ENCODE peak calls at places on chromosomes 7 and 10, in nine cellular contexts. One of them, this sample, is unnamed.

GRCh38 chr10:29329420-29329819 is 40.5 kb downstream of the LYZL1 start:
- DNase-seq in activated naive CD8-positive, alpha-beta T cell treated with anti-CD3 and anti-CD28 coated beads for 36 hours: no peak
- DNase-seq in AG04450: no peak
- DNase-seq in endothelial cell: no peak
- DNase-seq in renal cortical epithelial cell: peak
- DNase-seq in stimulated activated CD4-positive, alpha-beta T cell treated with anti-CD3 and anti-CD28 coated beads, Interleukin-12 subunit alpha, Interleukin-12 subunit beta, amount 100 ng/mL, for 4 hours: no peak
- DNase-seq in GM12891: no peak
- DNase-seq in left lobe of liver: peak
- DNase-seq in NCI-H1694: no peak
- DNase-seq in this sample: no peak

GRCh38 chr10:109178576-109178975 is 744.7 kb downstream of the XPNPEP1 start:
- DNase-seq in activated naive CD8-positive, alpha-beta T cell treated with anti-CD3 and anti-CD28 coated beads for 36 hours: no peak
- DNase-seq in AG04450: no peak
- DNase-seq in endothelial cell: no peak
- DNase-seq in renal cortical epithelial cell: no peak
- DNase-seq in stimulated activated CD4-positive, alpha-beta T cell treated with anti-CD3 and anti-CD28 coated beads, Interleukin-12 subunit alpha, Interleukin-12 subunit beta, amount 100 ng/mL, for 4 hours: no peak
- DNase-seq in GM12891: no peak
- DNase-seq in left lobe of liver: no peak
- DNase-seq in NCI-H1694: no peak
- DNase-seq in this sample: no peak

GRCh38 chr10:11017575-11018425 is at the start of gene CELF2:
- DNase-seq in activated naive CD8-positive, alpha-beta T cell treated with anti-CD3 and anti-CD28 coated beads for 36 hours: peak
- DNase-seq in AG04450: no peak
- DNase-seq in endothelial cell: peak
- DNase-seq in renal cortical epithelial cell: no peak
- DNase-seq in stimulated activated CD4-positive, alpha-beta T cell treated with anti-CD3 and anti-CD28 coated beads, Interleukin-12 subunit alpha, Interleukin-12 subunit beta, amount 100 ng/mL, for 4 hours: peak
- DNase-seq in GM12891: peak
- DNase-seq in left lobe of liver: no peak
- DNase-seq in NCI-H1694: no peak
- DNase-seq in this sample: no peak

GRCh38 chr7:28759373-28760013 is 198.6 kb downstream of the TRIL start:
- DNase-seq in activated naive CD8-positive, alpha-beta T cell treated with anti-CD3 and anti-CD28 coated beads for 36 hours: no peak
- DNase-seq in AG04450: no peak
- DNase-seq in endothelial cell: no peak
- DNase-seq in renal cortical epithelial cell: peak
- DNase-seq in stimulated activated CD4-positive, alpha-beta T cell treated with anti-CD3 and anti-CD28 coated beads, Interleukin-12 subunit alpha, Interleukin-12 subunit beta, amount 100 ng/mL, for 4 hours: no peak
- DNase-seq in GM12891: no peak
- DNase-seq in left lobe of liver: no peak
- DNase-seq in NCI-H1694: peak
- DNase-seq in this sample: no peak

GRCh38 chr10:119776536-119776935 is 50.7 kb downstream of the INPP5F start:
- DNase-seq in activated naive CD8-positive, alpha-beta T cell treated with anti-CD3 and anti-CD28 coated beads for 36 hours: no peak
- DNase-seq in AG04450: no peak
- DNase-seq in endothelial cell: no peak
- DNase-seq in renal cortical epithelial cell: no peak
- DNase-seq in stimulated activated CD4-positive, alpha-beta T cell treated with anti-CD3 and anti-CD28 coated beads, Interleukin-12 subunit alpha, Interleukin-12 subunit beta, amount 100 ng/mL, for 4 hours: no peak
- DNase-seq in GM12891: no peak
- DNase-seq in left lobe of liver: no peak
- DNase-seq in NCI-H1694: no peak
- DNase-seq in this sample: no peak

GRCh38 chr10:67079126-67079525 is 153.3 kb downstream of the LRRTM3 start:
- DNase-seq in activated naive CD8-positive, alpha-beta T cell treated with anti-CD3 and anti-CD28 coated beads for 36 hours: no peak
- DNase-seq in AG04450: no peak
- DNase-seq in endothelial cell: no peak
- DNase-seq in renal cortical epithelial cell: no peak
- DNase-seq in stimulated activated CD4-positive, alpha-beta T cell treated with anti-CD3 and anti-CD28 coated beads, Interleukin-12 subunit alpha, Interleukin-12 subunit beta, amount 100 ng/mL, for 4 hours: no peak
- DNase-seq in GM12891: no peak
- DNase-seq in left lobe of liver: no peak
- DNase-seq in NCI-H1694: no peak
- DNase-seq in this sample: no peak

GRCh38 chr7:4825081-4825480 is 36.7 kb downstream of the PAPOLB start:
- DNase-seq in activated naive CD8-positive, alpha-beta T cell treated with anti-CD3 and anti-CD28 coated beads for 36 hours: no peak
- DNase-seq in AG04450: no peak
- DNase-seq in endothelial cell: no peak
- DNase-seq in renal cortical epithelial cell: no peak
- DNase-seq in stimulated activated CD4-positive, alpha-beta T cell treated with anti-CD3 and anti-CD28 coated beads, Interleukin-12 subunit alpha, Interleukin-12 subunit beta, amount 100 ng/mL, for 4 hours: no peak
- DNase-seq in GM12891: no peak
- DNase-seq in left lobe of liver: no peak
- DNase-seq in NCI-H1694: no peak
- DNase-seq in this sample: no peak

GRCh38 chr7:158373761-158374545 is 213.7 kb downstream of the PTPRN2 start:
- DNase-seq in activated naive CD8-positive, alpha-beta T cell treated with anti-CD3 and anti-CD28 coated beads for 36 hours: no peak
- DNase-seq in AG04450: no peak
- DNase-seq in endothelial cell: no peak
- DNase-seq in renal cortical epithelial cell: no peak
- DNase-seq in stimulated activated CD4-positive, alpha-beta T cell treated with anti-CD3 and anti-CD28 coated beads, Interleukin-12 subunit alpha, Interleukin-12 subunit beta, amount 100 ng/mL, for 4 hours: no peak
- DNase-seq in GM12891: no peak
- DNase-seq in left lobe of liver: no peak
- DNase-seq in NCI-H1694: no peak
- DNase-seq in this sample: no peak

GRCh38 chr10:50386992-50387735 is 135.8 kb upstream of the ASAH2 start:
- DNase-seq in activated naive CD8-positive, alpha-beta T cell treated with anti-CD3 and anti-CD28 coated beads for 36 hours: no peak
- DNase-seq in AG04450: no peak
- DNase-seq in endothelial cell: no peak
- DNase-seq in renal cortical epithelial cell: no peak
- DNase-seq in stimulated activated CD4-positive, alpha-beta T cell treated with anti-CD3 and anti-CD28 coated beads, Interleukin-12 subunit alpha, Interleukin-12 subunit beta, amount 100 ng/mL, for 4 hours: no peak
- DNase-seq in GM12891: no peak
- DNase-seq in left lobe of liver: no peak
- DNase-seq in NCI-H1694: no peak
- DNase-seq in this sample: no peak

GRCh38 chr7:44555350-44555749 is 14.2 kb upstream of the NPC1L1 start:
- DNase-seq in activated naive CD8-positive, alpha-beta T cell treated with anti-CD3 and anti-CD28 coated beads for 36 hours: no peak
- DNase-seq in AG04450: no peak
- DNase-seq in endothelial cell: no peak
- DNase-seq in renal cortical epithelial cell: no peak
- DNase-seq in stimulated activated CD4-positive, alpha-beta T cell treated with anti-CD3 and anti-CD28 coated beads, Interleukin-12 subunit alpha, Interleukin-12 subunit beta, amount 100 ng/mL, for 4 hours: no peak
- DNase-seq in GM12891: no peak
- DNase-seq in left lobe of liver: no peak
- DNase-seq in NCI-H1694: no peak
- DNase-seq in this sample: no peak

GRCh38 chr7:98091061-98091460 is 15.6 kb upstream of the LMTK2 start:
- DNase-seq in activated naive CD8-positive, alpha-beta T cell treated with anti-CD3 and anti-CD28 coated beads for 36 hours: no peak
- DNase-seq in AG04450: no peak
- DNase-seq in endothelial cell: no peak
- DNase-seq in renal cortical epithelial cell: no peak
- DNase-seq in stimulated activated CD4-positive, alpha-beta T cell treated with anti-CD3 and anti-CD28 coated beads, Interleukin-12 subunit alpha, Interleukin-12 subunit beta, amount 100 ng/mL, for 4 hours: no peak
- DNase-seq in GM12891: no peak
- DNase-seq in left lobe of liver: no peak
- DNase-seq in NCI-H1694: no peak
- DNase-seq in this sample: no peak

GRCh38 chr10:21904930-21905329 is 98.6 kb downstream of the DNAJC1 start:
- DNase-seq in activated naive CD8-positive, alpha-beta T cell treated with anti-CD3 and anti-CD28 coated beads for 36 hours: no peak
- DNase-seq in AG04450: no peak
- DNase-seq in endothelial cell: no peak
- DNase-seq in renal cortical epithelial cell: no peak
- DNase-seq in stimulated activated CD4-positive, alpha-beta T cell treated with anti-CD3 and anti-CD28 coated beads, Interleukin-12 subunit alpha, Interleukin-12 subunit beta, amount 100 ng/mL, for 4 hours: no peak
- DNase-seq in GM12891: no peak
- DNase-seq in left lobe of liver: no peak
- DNase-seq in NCI-H1694: no peak
- DNase-seq in this sample: no peak

GRCh38 chr7:157615101-157615817 is 278.5 kb downstream of the DNAJB6 start:
- DNase-seq in activated naive CD8-positive, alpha-beta T cell treated with anti-CD3 and anti-CD28 coated beads for 36 hours: no peak
- DNase-seq in AG04450: no peak
- DNase-seq in endothelial cell: no peak
- DNase-seq in renal cortical epithelial cell: no peak
- DNase-seq in stimulated activated CD4-positive, alpha-beta T cell treated with anti-CD3 and anti-CD28 coated beads, Interleukin-12 subunit alpha, Interleukin-12 subunit beta, amount 100 ng/mL, for 4 hours: no peak
- DNase-seq in GM12891: no peak
- DNase-seq in left lobe of liver: no peak
- DNase-seq in NCI-H1694: peak
- DNase-seq in this sample: no peak

GRCh38 chr10:58518775-58519174 is 6.1 kb downstream of the BICC1 start:
- DNase-seq in activated naive CD8-positive, alpha-beta T cell treated with anti-CD3 and anti-CD28 coated beads for 36 hours: no peak
- DNase-seq in AG04450: no peak
- DNase-seq in endothelial cell: no peak
- DNase-seq in renal cortical epithelial cell: peak
- DNase-seq in stimulated activated CD4-positive, alpha-beta T cell treated with anti-CD3 and anti-CD28 coated beads, Interleukin-12 subunit alpha, Interleukin-12 subunit beta, amount 100 ng/mL, for 4 hours: no peak
- DNase-seq in GM12891: no peak
- DNase-seq in left lobe of liver: no peak
- DNase-seq in NCI-H1694: no peak
- DNase-seq in this sample: no peak

GRCh38 chr10:93894516-93895378 is 969 bp downstream of the SLC35G1 start:
- DNase-seq in activated naive CD8-positive, alpha-beta T cell treated with anti-CD3 and anti-CD28 coated beads for 36 hours: no peak
- DNase-seq in AG04450: no peak
- DNase-seq in endothelial cell: peak
- DNase-seq in renal cortical epithelial cell: no peak
- DNase-seq in stimulated activated CD4-positive, alpha-beta T cell treated with anti-CD3 and anti-CD28 coated beads, Interleukin-12 subunit alpha, Interleukin-12 subunit beta, amount 100 ng/mL, for 4 hours: no peak
- DNase-seq in GM12891: no peak
- DNase-seq in left lobe of liver: no peak
- DNase-seq in NCI-H1694: no peak
- DNase-seq in this sample: no peak

GRCh38 chr10:87659571-87660483 is at the start of gene PAPSS2:
- DNase-seq in activated naive CD8-positive, alpha-beta T cell treated with anti-CD3 and anti-CD28 coated beads for 36 hours: peak
- DNase-seq in AG04450: no peak
- DNase-seq in endothelial cell: peak
- DNase-seq in renal cortical epithelial cell: no peak
- DNase-seq in stimulated activated CD4-positive, alpha-beta T cell treated with anti-CD3 and anti-CD28 coated beads, Interleukin-12 subunit alpha, Interleukin-12 subunit beta, amount 100 ng/mL, for 4 hours: peak
- DNase-seq in GM12891: peak
- DNase-seq in left lobe of liver: peak
- DNase-seq in NCI-H1694: no peak
- DNase-seq in this sample: no peak

GRCh38 chr7:123367508-123368122 is 166.8 kb downstream of the IQUB start:
- DNase-seq in activated naive CD8-positive, alpha-beta T cell treated with anti-CD3 and anti-CD28 coated beads for 36 hours: no peak
- DNase-seq in AG04450: no peak
- DNase-seq in endothelial cell: peak
- DNase-seq in renal cortical epithelial cell: peak
- DNase-seq in stimulated activated CD4-positive, alpha-beta T cell treated with anti-CD3 and anti-CD28 coated beads, Interleukin-12 subunit alpha, Interleukin-12 subunit beta, amount 100 ng/mL, for 4 hours: no peak
- DNase-seq in GM12891: peak
- DNase-seq in left lobe of liver: no peak
- DNase-seq in NCI-H1694: no peak
- DNase-seq in this sample: no peak

GRCh38 chr10:44395396-44395795 is 10.5 kb upstream of the CXCL12 start:
- DNase-seq in activated naive CD8-positive, alpha-beta T cell treated with anti-CD3 and anti-CD28 coated beads for 36 hours: no peak
- DNase-seq in AG04450: no peak
- DNase-seq in endothelial cell: no peak
- DNase-seq in renal cortical epithelial cell: no peak
- DNase-seq in stimulated activated CD4-positive, alpha-beta T cell treated with anti-CD3 and anti-CD28 coated beads, Interleukin-12 subunit alpha, Interleukin-12 subunit beta, amount 100 ng/mL, for 4 hours: no peak
- DNase-seq in GM12891: no peak
- DNase-seq in left lobe of liver: no peak
- DNase-seq in NCI-H1694: no peak
- DNase-seq in this sample: no peak

GRCh38 chr10:88129013-88129412 is 265.6 kb downstream of the PTEN start:
- DNase-seq in activated naive CD8-positive, alpha-beta T cell treated with anti-CD3 and anti-CD28 coated beads for 36 hours: no peak
- DNase-seq in AG04450: no peak
- DNase-seq in endothelial cell: no peak
- DNase-seq in renal cortical epithelial cell: no peak
- DNase-seq in stimulated activated CD4-positive, alpha-beta T cell treated with anti-CD3 and anti-CD28 coated beads, Interleukin-12 subunit alpha, Interleukin-12 subunit beta, amount 100 ng/mL, for 4 hours: no peak
- DNase-seq in GM12891: no peak
- DNase-seq in left lobe of liver: no peak
- DNase-seq in NCI-H1694: no peak
- DNase-seq in this sample: no peak

GRCh38 chr7:80603940-80604339 is 34.5 kb upstream of the CD36 start:
- DNase-seq in activated naive CD8-positive, alpha-beta T cell treated with anti-CD3 and anti-CD28 coated beads for 36 hours: no peak
- DNase-seq in AG04450: no peak
- DNase-seq in endothelial cell: no peak
- DNase-seq in renal cortical epithelial cell: no peak
- DNase-seq in stimulated activated CD4-positive, alpha-beta T cell treated with anti-CD3 and anti-CD28 coated beads, Interleukin-12 subunit alpha, Interleukin-12 subunit beta, amount 100 ng/mL, for 4 hours: no peak
- DNase-seq in GM12891: no peak
- DNase-seq in left lobe of liver: no peak
- DNase-seq in NCI-H1694: no peak
- DNase-seq in this sample: no peak

GRCh38 chr7:156055206-156055822 is 243.1 kb upstream of the SHH start:
- DNase-seq in activated naive CD8-positive, alpha-beta T cell treated with anti-CD3 and anti-CD28 coated beads for 36 hours: no peak
- DNase-seq in AG04450: no peak
- DNase-seq in endothelial cell: no peak
- DNase-seq in renal cortical epithelial cell: peak
- DNase-seq in stimulated activated CD4-positive, alpha-beta T cell treated with anti-CD3 and anti-CD28 coated beads, Interleukin-12 subunit alpha, Interleukin-12 subunit beta, amount 100 ng/mL, for 4 hours: no peak
- DNase-seq in GM12891: no peak
- DNase-seq in left lobe of liver: no peak
- DNase-seq in NCI-H1694: no peak
- DNase-seq in this sample: no peak

GRCh38 chr7:6546852-6547251 is 4.4 kb downstream of the GRID2IP start:
- DNase-seq in activated naive CD8-positive, alpha-beta T cell treated with anti-CD3 and anti-CD28 coated beads for 36 hours: no peak
- DNase-seq in AG04450: no peak
- DNase-seq in endothelial cell: no peak
- DNase-seq in renal cortical epithelial cell: no peak
- DNase-seq in stimulated activated CD4-positive, alpha-beta T cell treated with anti-CD3 and anti-CD28 coated beads, Interleukin-12 subunit alpha, Interleukin-12 subunit beta, amount 100 ng/mL, for 4 hours: no peak
- DNase-seq in GM12891: no peak
- DNase-seq in left lobe of liver: no peak
- DNase-seq in NCI-H1694: no peak
- DNase-seq in this sample: no peak

GRCh38 chr7:27940341-27940740 is 200.4 kb downstream of the TAX1BP1 start:
- DNase-seq in activated naive CD8-positive, alpha-beta T cell treated with anti-CD3 and anti-CD28 coated beads for 36 hours: no peak
- DNase-seq in AG04450: no peak
- DNase-seq in endothelial cell: no peak
- DNase-seq in renal cortical epithelial cell: no peak
- DNase-seq in stimulated activated CD4-positive, alpha-beta T cell treated with anti-CD3 and anti-CD28 coated beads, Interleukin-12 subunit alpha, Interleukin-12 subunit beta, amount 100 ng/mL, for 4 hours: no peak
- DNase-seq in GM12891: no peak
- DNase-seq in left lobe of liver: no peak
- DNase-seq in NCI-H1694: no peak
- DNase-seq in this sample: no peak

GRCh38 chr10:95181731-95182130 is 12.3 kb upstream of the ACSM6 start:
- DNase-seq in activated naive CD8-positive, alpha-beta T cell treated with anti-CD3 and anti-CD28 coated beads for 36 hours: no peak
- DNase-seq in AG04450: no peak
- DNase-seq in endothelial cell: no peak
- DNase-seq in renal cortical epithelial cell: peak
- DNase-seq in stimulated activated CD4-positive, alpha-beta T cell treated with anti-CD3 and anti-CD28 coated beads, Interleukin-12 subunit alpha, Interleukin-12 subunit beta, amount 100 ng/mL, for 4 hours: no peak
- DNase-seq in GM12891: no peak
- DNase-seq in left lobe of liver: no peak
- DNase-seq in NCI-H1694: no peak
- DNase-seq in this sample: no peak

GRCh38 chr7:96707901-96708774 is 1.5 kb downstream of the SEM1 start:
- DNase-seq in activated naive CD8-positive, alpha-beta T cell treated with anti-CD3 and anti-CD28 coated beads for 36 hours: no peak
- DNase-seq in AG04450: no peak
- DNase-seq in endothelial cell: no peak
- DNase-seq in renal cortical epithelial cell: no peak
- DNase-seq in stimulated activated CD4-positive, alpha-beta T cell treated with anti-CD3 and anti-CD28 coated beads, Interleukin-12 subunit alpha, Interleukin-12 subunit beta, amount 100 ng/mL, for 4 hours: no peak
- DNase-seq in GM12891: no peak
- DNase-seq in left lobe of liver: no peak
- DNase-seq in NCI-H1694: no peak
- DNase-seq in this sample: no peak

GRCh38 chr10:79050896-79051555 is 17.7 kb upstream of the ZMIZ1 start:
- DNase-seq in activated naive CD8-positive, alpha-beta T cell treated with anti-CD3 and anti-CD28 coated beads for 36 hours: no peak
- DNase-seq in AG04450: no peak
- DNase-seq in endothelial cell: no peak
- DNase-seq in renal cortical epithelial cell: no peak
- DNase-seq in stimulated activated CD4-positive, alpha-beta T cell treated with anti-CD3 and anti-CD28 coated beads, Interleukin-12 subunit alpha, Interleukin-12 subunit beta, amount 100 ng/mL, for 4 hours: no peak
- DNase-seq in GM12891: no peak
- DNase-seq in left lobe of liver: peak
- DNase-seq in NCI-H1694: no peak
- DNase-seq in this sample: no peak